ENCODE peak calls at places on chromosome 10, in six cellular contexts. X is Panc1, D is stomach, Y is fibroblast of lung, R is heart left ventricle, B is GM23338. O is an unnamed sample.

GRCh38 chr10:22723343-22723779 is 9.0 kb upstream of the PIP4K2A start:
- DNase-seq in R (no peak), B (no peak), Y (no peak), X (no peak), D (no peak), O (no peak)

GRCh38 chr10:127904311-127904710 is 2.6 kb upstream of the PTPRE start:
- DNase-seq in D (no peak), Y (no peak), B (no peak), R (no peak), X (no peak), O (no peak)

GRCh38 chr10:12707461-12708185 is 293.9 kb downstream of the CCDC3 start:
- DNase-seq in R (no peak), Y (peak), B (peak), D (peak), X (no peak), O (peak)

GRCh38 chr10:69636626-69637550 is 6.8 kb downstream of the FAM241B start:
- DNase-seq in R (no peak), Y (no peak), X (no peak), B (peak), D (peak), O (no peak)

GRCh38 chr10:3159160-3159559 is 13.4 kb downstream of the PITRM1 start:
- DNase-seq in B (no peak), D (no peak), Y (no peak), X (no peak), R (no peak), O (no peak)

GRCh38 chr10:81876253-81876731 is 1.3 kb downstream of the NRG3 start:
- DNase-seq in R (no peak), X (no peak), D (no peak), B (peak), Y (no peak), O (no peak)

GRCh38 chr10:22251751-22252285 is 34.0 kb upstream of the EBLN1 start:
- DNase-seq in R (peak), B (peak), Y (peak), X (no peak), D (peak), O (no peak)

GRCh38 chr10:90417056-90417455 is 440.8 kb downstream of the HTR7 start:
- DNase-seq in D (no peak), Y (peak), B (no peak), X (no peak), R (no peak), O (peak)

GRCh38 chr10:94129393-94130130 is 135.8 kb downstream of the PLCE1 start:
- DNase-seq in Y (peak), X (no peak), D (no peak), B (no peak), R (no peak), O (peak)

GRCh38 chr10:128463991-128464755 is 337.9 kb upstream of the MKI67 start:
- DNase-seq in Y (peak), R (no peak), X (peak), D (peak), B (peak), O (no peak)

GRCh38 chr10:70106958-70107791 is 25.4 kb downstream of the AIFM2 start:
- DNase-seq in R (no peak), Y (no peak), X (no peak), D (no peak), B (peak), O (no peak)

GRCh38 chr10:101032637-101033201 is 1.7 kb downstream of the SFXN3 start:
- DNase-seq in X (no peak), B (no peak), R (peak), Y (peak), D (peak), O (peak)

GRCh38 chr10:34524369-34525091 is 290.6 kb downstream of the PARD3 start:
- DNase-seq in B (no peak), Y (no peak), R (no peak), D (no peak), X (no peak), O (no peak)

GRCh38 chr10:1519391-1519790 is 217.9 kb downstream of the ADARB2 start:
- DNase-seq in X (no peak), B (no peak), Y (no peak), D (no peak), R (no peak), O (no peak)

GRCh38 chr10:80104066-80104926 is 25.8 kb downstream of the TMEM254 start:
- DNase-seq in B (no peak), R (no peak), Y (peak), X (no peak), D (no peak), O (no peak)

GRCh38 chr10:76055466-76055865 is 624.0 kb downstream of the LRMDA start:
- DNase-seq in X (no peak), D (no peak), B (no peak), Y (no peak), R (no peak), O (no peak)

GRCh38 chr10:116006508-116006907 is 266.5 kb downstream of the GFRA1 start:
- DNase-seq in D (no peak), R (no peak), Y (no peak), B (no peak), X (no peak), O (no peak)

GRCh38 chr10:71795248-71795647 is 21.9 kb upstream of the VSIR start:
- DNase-seq in D (no peak), R (peak), Y (peak), X (no peak), B (peak), O (no peak)

GRCh38 chr10:74544106-74544505 is 282.3 kb upstream of the KAT6B start:
- DNase-seq in D (no peak), B (peak), Y (peak), R (no peak), X (no peak), O (no peak)

GRCh38 chr10:42975005-42975493 is 101.8 kb upstream of the RET start:
- DNase-seq in X (no peak), B (no peak), R (no peak), Y (no peak), D (peak), O (no peak)

GRCh38 chr10:314381-314780 is 179.1 kb downstream of the ZMYND11 start:
- DNase-seq in Y (no peak), B (peak), X (no peak), D (no peak), R (no peak), O (no peak)

GRCh38 chr10:101493782-101494281 is 94.2 kb downstream of the POLL start:
- DNase-seq in D (no peak), X (no peak), Y (no peak), B (no peak), R (no peak), O (no peak)

GRCh38 chr10:102633282-102633681 is 11.0 kb upstream of the TRIM8 start:
- DNase-seq in B (no peak), R (peak), X (no peak), D (no peak), Y (peak), O (no peak)
- H3K4me3 ChIP-seq in B (no peak), R (peak), X (no peak), D (no peak), Y (no peak), O (no peak)

DNA sequence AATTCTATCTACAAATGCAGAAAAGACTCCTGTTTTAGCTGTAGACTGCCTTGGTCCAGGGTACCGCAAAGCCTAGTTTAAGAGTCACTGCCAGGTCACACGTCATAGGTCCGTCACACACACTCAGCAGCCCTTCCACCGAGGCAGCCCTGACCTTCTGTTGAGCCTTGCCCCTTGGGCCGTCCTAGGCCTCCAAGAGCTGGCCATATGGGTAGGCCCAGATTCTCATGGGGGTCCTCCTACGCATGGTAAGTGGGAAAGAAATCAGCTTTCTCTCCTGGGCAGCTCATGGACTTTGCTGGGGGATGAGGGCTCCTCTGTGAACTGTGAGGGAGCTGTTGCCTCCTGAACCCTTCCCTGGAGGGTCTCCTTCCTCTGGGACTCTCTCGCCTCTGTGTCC is 19.8 kb upstream of the PIK3AP1 start:
- DNase-seq in Y (no peak), R (no peak), X (no peak), D (no peak), B (no peak), O (no peak)
- H3K4me3 ChIP-seq in Y (no peak), R (no peak), X (no peak), D (no peak), B (no peak), O (no peak)

GRCh38 chr10:14648042-14648765 is 126.5 kb downstream of the FAM107B start:
- DNase-seq in Y (peak), R (peak), X (no peak), B (peak), D (peak), O (no peak)
- H3K4me3 ChIP-seq in Y (no peak), R (peak), X (no peak), B (no peak), D (peak), O (no peak)

DNA sequence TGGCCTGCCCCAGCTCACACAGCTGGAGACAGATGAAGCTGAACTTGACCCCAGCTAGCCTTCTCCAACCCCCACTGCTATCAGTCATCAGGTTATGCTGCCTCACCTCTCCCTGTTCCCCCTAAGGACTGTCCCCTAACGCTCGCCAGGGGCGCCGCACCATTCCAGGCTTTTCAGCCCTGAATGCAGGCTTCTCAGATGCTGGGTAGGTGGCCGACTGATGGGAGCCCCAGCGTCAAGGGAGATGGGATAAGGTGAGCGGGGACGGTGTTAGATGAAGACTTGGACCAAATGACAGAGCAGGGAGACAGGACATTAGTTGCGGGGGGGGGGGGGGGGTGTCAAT is 15.8 kb upstream of the OPALIN start:
- DNase-seq in X (no peak), Y (no peak), B (peak), R (no peak), D (no peak), O (no peak)
- H3K4me3 ChIP-seq in X (peak), Y (no peak), B (peak), R (peak), D (peak), O (peak)

O was measured in skeletal muscle cell.